ENCODE peak calls at places on chromosomes 4 and X, in seven cellular contexts. V is neuronal stem cell, Z is IMR-90, J is H1, S is H9, D is trophoblast cell, B is mesenchymal stem cell. W is an unnamed sample.

GRCh38 chr4:39085891-39086290 is 23.9 kb downstream of the KLHL5 start:
- DNase-seq in V (no peak), J (no peak), D (no peak), Z (no peak), S (no peak), B (no peak), W (no peak)

GRCh38 chr4:153771058-153771457 is 11.2 kb upstream of the RNF175 start:
- DNase-seq in J (no peak), B (no peak), V (no peak), S (no peak), D (no peak), Z (no peak), W (no peak)

GRCh38 chrX:1422135-1422465 is 30.2 kb upstream of the SLC25A6 start:
- DNase-seq in V (no peak), D (no peak), B (no peak), S (no peak), J (no peak), Z (no peak), W (no peak)

GRCh38 chrX:69218407-69218806 is 53.2 kb upstream of the PJA1 start:
- DNase-seq in V (no peak), Z (no peak), S (no peak), D (no peak), B (no peak), J (no peak), W (peak)

GRCh38 chr4:169412046-169412445 is 141.3 kb upstream of the SH3RF1 start:
- DNase-seq in B (no peak), Z (no peak), V (no peak), J (no peak), S (no peak), D (no peak), W (peak)

GRCh38 chrX:13005671-13006473 is 31.0 kb downstream of the TMSB4X start:
- DNase-seq in J (no peak), Z (peak), S (no peak), B (no peak), V (no peak), D (no peak), W (no peak)

GRCh38 chr4:163166041-163166579 is 580 bp downstream of the NAF1 start:
- DNase-seq in B (peak), J (no peak), D (peak), V (peak), S (peak), Z (peak), W (peak)

GRCh38 chrX:23008431-23009099 is 8.8 kb downstream of the DDX53 start:
- DNase-seq in S (no peak), B (peak), J (no peak), Z (peak), V (no peak), D (no peak), W (peak)

GRCh38 chr4:118865091-118865708 is 23.5 kb upstream of the SYNPO2 start:
- DNase-seq in V (peak), Z (peak), S (peak), B (peak), D (peak), J (no peak), W (peak)

GRCh38 chr4:8911311-8912088 is 39.9 kb upstream of the HMX1 start:
- DNase-seq in Z (no peak), J (no peak), B (no peak), S (peak), D (no peak), V (no peak), W (no peak)

GRCh38 chr4:35986537-35986936 is 257.8 kb downstream of the ARAP2 start:
- DNase-seq in D (no peak), J (no peak), S (no peak), Z (no peak), B (no peak), V (no peak), W (no peak)

GRCh38 chr4:3898098-3898497 is 131.9 kb downstream of the ADRA2C start:
- DNase-seq in Z (no peak), D (no peak), J (no peak), V (no peak), B (no peak), S (no peak), W (no peak)

GRCh38 chr4:57182132-57182874 is 72.1 kb upstream of the IGFBP7 start:
- DNase-seq in Z (no peak), B (no peak), J (no peak), V (no peak), S (no peak), D (no peak), W (no peak)

GRCh38 chrX:22666441-22666840 is 333.3 kb upstream of the DDX53 start:
- DNase-seq in S (peak), D (no peak), J (no peak), V (no peak), Z (peak), B (peak), W (peak)

GRCh38 chr4:185311113-185311888 is 84.4 kb downstream of the LRP2BP start:
- DNase-seq in B (no peak), V (no peak), J (no peak), S (no peak), D (no peak), Z (no peak), W (no peak)

GRCh38 chrX:30620125-30620524 is 33.1 kb upstream of the GK start:
- DNase-seq in V (no peak), J (no peak), D (no peak), B (no peak), Z (peak), S (no peak), W (no peak)

GRCh38 chrX:30626402-30626801 is 26.8 kb upstream of the GK start:
- DNase-seq in V (no peak), S (no peak), J (no peak), D (no peak), Z (no peak), B (no peak), W (no peak)

GRCh38 chrX:30618160-30618765 is 35.0 kb upstream of the GK start:
- DNase-seq in J (peak), Z (no peak), D (no peak), S (peak), B (peak), V (no peak), W (peak)

GRCh38 chrX:30622361-30622760 is 30.9 kb upstream of the GK start:
- DNase-seq in D (no peak), B (no peak), S (no peak), V (no peak), Z (no peak), J (no peak), W (no peak)

GRCh38 chrX:30620980-30621716 is 32.1 kb upstream of the GK start:
- DNase-seq in V (no peak), B (peak), S (no peak), D (peak), Z (peak), J (no peak), W (peak)
- H3K4me2 ChIP-seq in V (no peak), B (no peak), S (no peak), D (no peak), Z (no peak), J (no peak), W (no peak)

GRCh38 chr4:99587803-99588202 is 13.2 kb downstream of the MTTP start:
- DNase-seq in D (no peak), B (no peak), S (no peak), J (no peak), V (no peak), Z (no peak), W (no peak)

GRCh38 chr4:99585521-99585920 is 10.9 kb downstream of the MTTP start:
- DNase-seq in Z (no peak), D (no peak), J (no peak), B (no peak), V (no peak), S (no peak), W (no peak)

GRCh38 chr4:99587302-99587701 is 12.7 kb downstream of the MTTP start:
- DNase-seq in J (no peak), Z (no peak), D (no peak), B (no peak), S (no peak), V (no peak), W (no peak)

GRCh38 chr4:99586322-99586721 is 11.7 kb downstream of the MTTP start:
- DNase-seq in V (no peak), B (no peak), S (no peak), Z (no peak), J (no peak), D (no peak), W (no peak)

DNA sequence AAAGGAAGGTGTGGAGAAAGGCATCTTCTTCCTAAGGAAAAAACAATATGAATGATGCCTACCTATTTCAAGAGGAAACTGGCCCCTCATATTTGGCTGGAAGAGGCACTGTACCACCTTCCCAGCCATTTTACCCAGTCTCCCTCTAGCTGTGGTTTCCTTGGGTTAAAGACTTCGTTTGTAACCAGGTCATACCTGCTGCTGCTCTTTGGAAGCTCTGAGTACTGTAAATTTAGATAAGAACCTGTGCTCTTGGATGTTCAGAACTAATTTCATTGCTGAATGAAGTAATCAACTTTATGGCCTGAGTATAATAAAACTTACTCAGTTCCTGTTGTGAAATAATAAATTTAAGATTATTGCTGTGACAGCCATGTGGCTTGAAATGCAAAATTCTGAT is 12.1 kb downstream of the MTTP start:
- DNase-seq in S (no peak), B (no peak), J (no peak), D (no peak), V (no peak), Z (no peak), W (peak)
- H3K4ac ChIP-seq in S (no peak), B (no peak), J (no peak), D (no peak), V (no peak), Z (no peak), W (no peak)

DNA sequence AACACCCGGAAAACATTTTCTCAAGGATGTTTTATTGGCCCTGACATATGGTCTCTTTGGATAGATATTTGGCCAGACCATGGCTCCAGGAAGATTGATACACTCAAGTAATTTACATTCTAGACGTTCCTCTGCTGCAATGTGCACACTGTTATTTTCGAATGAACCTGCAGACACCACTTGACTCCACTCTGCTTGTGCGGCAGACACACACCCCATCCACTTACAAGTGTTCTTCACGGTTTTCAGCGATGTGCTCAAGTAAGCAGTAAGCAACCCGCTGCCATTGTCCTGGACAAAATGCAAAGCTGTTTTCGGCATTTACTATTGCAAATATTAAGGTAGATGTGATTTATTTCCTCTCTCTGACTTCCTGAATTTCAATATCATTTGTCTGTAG is 12.0 kb upstream of the GPM6A start:
- DNase-seq in D (no peak), J (no peak), Z (no peak), B (no peak), S (no peak), V (no peak), W (no peak)
- H3K4me2 ChIP-seq in D (no peak), J (no peak), Z (no peak), B (no peak), S (no peak), V (no peak), W (no peak)

DNA sequence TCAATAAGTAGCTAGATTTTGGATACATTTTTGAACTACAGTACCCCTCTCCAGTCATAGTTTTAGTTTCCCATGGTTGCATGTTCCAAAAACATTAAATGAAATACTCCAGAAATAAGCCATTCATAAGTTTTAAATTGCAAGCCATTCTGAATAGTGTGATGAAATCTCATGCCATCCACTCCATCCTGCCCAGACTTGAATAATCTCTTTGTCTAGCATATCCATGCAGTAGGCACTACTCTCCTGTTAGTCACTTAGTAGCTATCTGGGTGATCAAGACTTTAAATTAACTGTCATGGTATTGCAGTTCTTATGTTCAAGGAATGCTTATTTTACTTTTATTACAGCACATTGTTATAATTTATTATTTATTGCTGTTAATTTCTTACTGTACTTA is 237.4 kb downstream of the SPANXN1 start:
- DNase-seq in J (no peak), D (no peak), Z (no peak), V (no peak), S (no peak), B (no peak), W (no peak)
- H3K4ac ChIP-seq in J (no peak), D (no peak), Z (no peak), V (no peak), S (no peak), B (no peak), W (no peak)

W was measured in mesendoderm.